ENCODE peak calls at places on chromosomes 6 and 20, in five cellular contexts. W is astrocyte, I is AG09309, V is fibroblast of mammary gland, D is upper lobe of right lung. O is an unnamed sample.

GRCh38 chr20:37828584-37829527 is 74.1 kb upstream of the VSTM2L start:
- DNase-seq in W (no peak), I (no peak), V (no peak), D (no peak), O (no peak)

GRCh38 chr20:62977613-62978558 is 25.4 kb downstream of the SLC17A9 start:
- DNase-seq in W (no peak), I (no peak), V (no peak), D (no peak), O (no peak)

GRCh38 chr6:107819976-107820551 is 4.0 kb downstream of the SCML4 start:
- DNase-seq in W (no peak), I (no peak), V (no peak), D (no peak), O (no peak)

GRCh38 chr20:57439432-57439831 is 48.2 kb downstream of the RBM38 start:
- DNase-seq in W (no peak), I (no peak), V (no peak), D (peak; percentile 94), O (no peak)

GRCh38 chr20:22585786-22586493 is 1.6 kb upstream of the FOXA2 start:
- DNase-seq in W (no peak), I (no peak), V (no peak), D (no peak), O (no peak)

GRCh38 chr6:116779569-116780164 is 14.1 kb upstream of the FAM162B start:
- DNase-seq in W (peak; percentile 15), I (peak; percentile 7), V (peak; percentile 52), D (no peak), O (no peak)

GRCh38 chr6:42693725-42694323 is 28.6 kb downstream of the PRPH2 start:
- DNase-seq in W (no peak), I (no peak), V (no peak), D (no peak), O (no peak)

GRCh38 chr6:169315830-169316614 is 62.4 kb upstream of the THBS2 start:
- DNase-seq in W (no peak), I (no peak), V (no peak), D (no peak), O (no peak)

GRCh38 chr6:106142876-106143431 is 56.8 kb downstream of the PRDM1 start:
- DNase-seq in W (no peak), I (no peak), V (no peak), D (no peak), O (no peak)

GRCh38 chr6:132683543-132683942 is 24.6 kb upstream of the TAAR1 start:
- DNase-seq in W (peak; percentile 91), I (peak; percentile 66), V (peak; percentile 73), D (no peak), O (no peak)

GRCh38 chr6:113461153-113461897 is 395.8 kb upstream of the MARCKS start:
- DNase-seq in W (peak; percentile 59), I (no peak), V (peak; percentile 41), D (no peak), O (no peak)

GRCh38 chr6:1392813-1393640 is 3.7 kb downstream of the FOXF2 start:
- DNase-seq in W (no peak), I (no peak), V (no peak), D (no peak), O (no peak)

GRCh38 chr6:41785689-41786450 is 1.6 kb upstream of the TOMM6 start:
- DNase-seq in W (no peak), I (no peak), V (no peak), D (no peak), O (no peak)

GRCh38 chr6:32968093-32968769 is at the start of gene BRD2:
- DNase-seq in W (peak; percentile 85), I (peak; percentile 78), V (peak; percentile 95), D (peak; percentile 98), O (no peak)

GRCh38 chr6:37110455-37111155 is 59.3 kb upstream of the PIM1 start:
- DNase-seq in W (no peak), I (no peak), V (peak; percentile 59), D (no peak), O (no peak)

GRCh38 chr20:46789339-46789984 is 80.0 kb downstream of the SLC2A10 start:
- DNase-seq in W (no peak), I (no peak), V (no peak), D (no peak), O (no peak)

GRCh38 chr20:43538855-43539700 is 19.7 kb upstream of the SGK2 start:
- DNase-seq in W (no peak), I (no peak), V (no peak), D (peak; percentile 57), O (no peak)

DNA sequence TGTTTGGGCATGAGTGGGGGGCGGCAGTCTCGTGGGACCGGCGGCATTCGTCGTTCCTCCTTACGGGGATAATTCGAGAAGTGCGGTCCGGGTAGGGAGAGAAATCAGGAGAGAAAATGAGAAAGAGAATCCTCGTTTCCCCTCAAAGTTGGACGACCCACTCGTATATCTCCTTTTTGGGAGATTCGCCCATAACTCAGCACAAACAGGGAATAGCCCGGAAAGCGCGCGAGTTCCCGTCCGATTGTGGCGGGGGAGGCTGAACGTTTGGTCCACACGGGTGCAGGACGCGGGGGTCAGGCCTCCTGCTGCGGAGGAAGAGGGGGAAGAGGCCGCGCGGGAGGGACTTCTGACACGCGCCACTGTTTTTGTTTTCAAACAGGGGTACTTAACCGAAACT is 42.4 kb downstream of the POPDC3 start:
- DNase-seq in W (no peak), I (no peak), V (no peak), D (no peak), O (no peak)
- H3K4me3 ChIP-seq in W (peak overlapping the region; percentile 78), I (peak overlapping the region; percentile 74), V (peak overlapping the region; percentile 65), D (peak overlapping the region; percentile 83), O (peak overlapping the region; percentile 55)

DNA sequence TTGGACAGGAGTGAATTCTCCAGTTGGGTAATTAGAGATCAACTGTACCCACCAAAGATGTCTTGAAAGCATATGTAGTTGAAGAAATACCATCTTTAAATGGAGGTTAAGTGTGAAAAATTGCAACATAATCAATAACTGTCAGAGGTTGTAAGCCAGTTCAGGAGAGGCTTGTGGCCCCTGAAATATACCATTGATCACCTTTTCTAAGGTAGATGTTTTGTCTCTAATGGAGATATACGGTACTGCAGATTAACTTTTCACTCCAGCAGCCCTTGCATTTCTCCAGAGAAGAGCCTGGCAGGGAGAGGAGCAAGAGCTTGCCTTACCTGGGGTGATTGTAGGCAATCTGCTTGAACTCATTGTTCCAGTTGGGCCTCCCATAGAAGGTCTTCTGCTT is 48.8 kb downstream of the NOX3 start:
- DNase-seq in W (no peak), I (no peak), V (no peak), D (no peak), O (no peak)
- TF ChIP-seq CTCF in W (no peak), I (no peak), V (no peak), D (no peak), O (no peak)

GRCh38 chr6:111987295-111987694 is 66.6 kb upstream of the CCN6 start:
- DNase-seq in W (no peak), I (no peak), V (peak; percentile 40), D (no peak), O (no peak)

GRCh38 chr6:111989743-111990142 is 64.2 kb upstream of the CCN6 start:
- DNase-seq in W (no peak), I (no peak), V (no peak), D (no peak), O (no peak)

GRCh38 chr6:111986651-111987050 is 67.3 kb upstream of the CCN6 start:
- DNase-seq in W (no peak), I (no peak), V (no peak), D (no peak), O (no peak)

GRCh38 chr6:111990214-111990613 is 63.7 kb upstream of the CCN6 start:
- DNase-seq in W (no peak), I (no peak), V (no peak), D (no peak), O (no peak)

GRCh38 chr6:111988926-111989325 is 65.0 kb upstream of the CCN6 start:
- DNase-seq in W (no peak), I (no peak), V (no peak), D (no peak), O (no peak)
- H3K4me3 ChIP-seq in W (no peak overlapping the region), I (no peak overlapping the region), V (no peak overlapping the region), D (no peak overlapping the region), O (no peak overlapping the region)

GRCh38 chr20:49313271-49313670 is 35.4 kb upstream of the ZNFX1 start:
- DNase-seq in W (no peak), I (no peak), V (no peak), D (no peak), O (no peak)
- TF ChIP-seq CTCF in W (no peak), I (no peak), V (no peak), D (no peak), O (no peak)

DNA sequence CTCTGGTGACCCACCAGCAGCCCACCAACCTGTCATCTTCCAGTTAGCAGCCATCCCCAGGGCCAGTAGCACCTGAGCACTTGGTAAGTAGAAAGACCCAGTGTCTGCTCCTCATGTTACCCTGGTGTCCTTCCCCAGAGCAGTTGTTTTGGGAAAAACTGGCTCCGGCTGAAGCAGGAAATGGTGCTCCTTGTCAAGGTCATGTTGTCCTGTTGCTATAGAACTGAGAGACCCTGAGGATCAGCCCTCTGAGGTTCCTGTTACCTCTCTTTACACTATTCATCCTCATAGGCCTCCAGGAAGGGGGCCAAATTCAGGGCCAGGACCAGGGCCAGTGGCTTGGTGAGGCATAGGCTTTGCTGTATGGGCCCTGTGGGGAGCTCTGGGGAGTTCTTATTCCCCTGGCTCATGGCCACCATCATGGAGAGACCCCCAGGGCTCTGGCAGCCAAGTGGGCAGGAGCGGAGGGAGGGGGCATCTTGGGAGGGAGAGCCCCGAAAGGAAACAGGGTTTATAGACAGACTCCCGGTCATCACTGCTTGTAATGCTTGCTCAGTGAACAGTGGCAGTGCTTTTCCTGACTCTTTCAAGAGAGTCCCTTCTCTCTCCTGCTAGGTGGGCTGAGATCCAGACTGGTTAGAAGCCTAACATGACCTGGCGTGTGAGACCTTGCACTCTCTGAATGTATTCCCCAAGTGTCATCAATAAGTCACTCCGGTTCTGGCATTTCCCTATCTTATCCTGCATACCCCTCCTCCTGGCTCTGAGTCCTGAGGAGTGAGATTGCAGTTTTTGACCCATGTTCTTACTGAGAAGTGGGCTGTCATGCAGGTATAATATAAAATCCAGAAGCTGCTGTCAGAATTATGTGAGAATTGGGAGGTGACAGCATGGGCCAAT is 50.7 kb downstream of the PPARD start:
- DNase-seq in W (no peak), I (no peak), V (no peak), D (no peak), O (no peak)
- H3K4me3 ChIP-seq in W (no peak overlapping the region), I (no peak overlapping the region), V (no peak overlapping the region), D (no peak overlapping the region), O (no peak overlapping the region)

O was measured in epithelial cell of proximal tubule.